ENCODE peak calls at places on chromosome 17, in eight cellular contexts. One of them, this sample, is unnamed.

GRCh38 chr17:50423553-50424159 is 2.4 kb upstream of the ACSF2 start:
- DNase-seq in vagina: no peak
- DNase-seq in osteoblast: peak
- DNase-seq in uterus: peak
- DNase-seq in fibroblast of the aortic adventitia: peak
- DNase-seq in ascending aorta: no peak
- DNase-seq in astrocyte of the spinal cord: peak
- DNase-seq in pancreas: peak
- DNase-seq in this sample: no peak

GRCh38 chr17:74631468-74632195 is 8.1 kb upstream of the CD300E start:
- DNase-seq in fibroblast of the aortic adventitia: peak
- DNase-seq in vagina: no peak
- DNase-seq in astrocyte of the spinal cord: no peak
- DNase-seq in uterus: no peak
- DNase-seq in osteoblast: no peak
- DNase-seq in ascending aorta: no peak
- DNase-seq in pancreas: no peak
- DNase-seq in this sample: no peak

GRCh38 chr17:70344356-70345060 is 175.2 kb downstream of the KCNJ2 start:
- DNase-seq in vagina: no peak
- DNase-seq in astrocyte of the spinal cord: no peak
- DNase-seq in pancreas: no peak
- DNase-seq in osteoblast: peak
- DNase-seq in ascending aorta: no peak
- DNase-seq in fibroblast of the aortic adventitia: peak
- DNase-seq in uterus: no peak
- DNase-seq in this sample: no peak

GRCh38 chr17:82317394-82318168 is at the start of gene CD7:
- DNase-seq in ascending aorta: no peak
- DNase-seq in uterus: no peak
- DNase-seq in fibroblast of the aortic adventitia: no peak
- DNase-seq in osteoblast: no peak
- DNase-seq in pancreas: no peak
- DNase-seq in astrocyte of the spinal cord: no peak
- DNase-seq in vagina: no peak
- DNase-seq in this sample: no peak

GRCh38 chr17:28846231-28846630 is 3.6 kb upstream of the FAM222B start:
- DNase-seq in fibroblast of the aortic adventitia: no peak
- DNase-seq in uterus: no peak
- DNase-seq in ascending aorta: no peak
- DNase-seq in astrocyte of the spinal cord: no peak
- DNase-seq in pancreas: no peak
- DNase-seq in vagina: no peak
- DNase-seq in osteoblast: no peak
- DNase-seq in this sample: no peak

GRCh38 chr17:47714773-47715396 is 18.2 kb upstream of the TBX21 start:
- DNase-seq in ascending aorta: no peak
- DNase-seq in osteoblast: no peak
- DNase-seq in pancreas: no peak
- DNase-seq in astrocyte of the spinal cord: no peak
- DNase-seq in fibroblast of the aortic adventitia: no peak
- DNase-seq in uterus: no peak
- DNase-seq in vagina: no peak
- DNase-seq in this sample: no peak

GRCh38 chr17:5365831-5366230 is 53.6 kb downstream of the NUP88 start:
- DNase-seq in pancreas: no peak
- DNase-seq in ascending aorta: no peak
- DNase-seq in vagina: no peak
- DNase-seq in fibroblast of the aortic adventitia: no peak
- DNase-seq in uterus: no peak
- DNase-seq in astrocyte of the spinal cord: no peak
- DNase-seq in osteoblast: peak
- DNase-seq in this sample: no peak

GRCh38 chr17:68972119-68972704 is 17.0 kb upstream of the ABCA8 start:
- DNase-seq in ascending aorta: no peak
- DNase-seq in uterus: no peak
- DNase-seq in vagina: no peak
- DNase-seq in astrocyte of the spinal cord: peak
- DNase-seq in osteoblast: peak
- DNase-seq in fibroblast of the aortic adventitia: peak
- DNase-seq in pancreas: no peak
- DNase-seq in this sample: no peak

GRCh38 chr17:35849469-35850348 is 19.0 kb downstream of the HEATR9 start:
- DNase-seq in ascending aorta: no peak
- DNase-seq in fibroblast of the aortic adventitia: peak
- DNase-seq in vagina: no peak
- DNase-seq in pancreas: peak
- DNase-seq in osteoblast: peak
- DNase-seq in uterus: peak
- DNase-seq in astrocyte of the spinal cord: peak
- DNase-seq in this sample: no peak

GRCh38 chr17:81576621-81577277 is 24.6 kb upstream of the FAAP100 start:
- DNase-seq in astrocyte of the spinal cord: peak
- DNase-seq in vagina: no peak
- DNase-seq in osteoblast: peak
- DNase-seq in uterus: no peak
- DNase-seq in fibroblast of the aortic adventitia: peak
- DNase-seq in ascending aorta: no peak
- DNase-seq in pancreas: no peak
- DNase-seq in this sample: no peak

GRCh38 chr17:76204277-76204676 is 36.0 kb downstream of the RNF157 start:
- DNase-seq in astrocyte of the spinal cord: peak
- DNase-seq in osteoblast: peak
- DNase-seq in uterus: no peak
- DNase-seq in vagina: no peak
- DNase-seq in fibroblast of the aortic adventitia: peak
- DNase-seq in ascending aorta: no peak
- DNase-seq in pancreas: no peak
- DNase-seq in this sample: no peak

GRCh38 chr17:67125924-67126323 is 81.6 kb downstream of the CACNG1 start:
- DNase-seq in pancreas: peak
- DNase-seq in fibroblast of the aortic adventitia: no peak
- DNase-seq in vagina: no peak
- DNase-seq in uterus: no peak
- DNase-seq in astrocyte of the spinal cord: no peak
- DNase-seq in ascending aorta: no peak
- DNase-seq in osteoblast: no peak
- DNase-seq in this sample: no peak

GRCh38 chr17:49577651-49577935 is 1.9 kb downstream of the NXPH3 start:
- DNase-seq in vagina: no peak
- DNase-seq in pancreas: no peak
- DNase-seq in fibroblast of the aortic adventitia: no peak
- DNase-seq in uterus: no peak
- DNase-seq in astrocyte of the spinal cord: no peak
- DNase-seq in ascending aorta: no peak
- DNase-seq in osteoblast: peak
- DNase-seq in this sample: no peak

GRCh38 chr17:40820228-40820838 is 2.1 kb downstream of the KRT10 start:
- DNase-seq in vagina: no peak
- DNase-seq in osteoblast: no peak
- DNase-seq in uterus: no peak
- DNase-seq in pancreas: no peak
- DNase-seq in ascending aorta: no peak
- DNase-seq in astrocyte of the spinal cord: no peak
- DNase-seq in fibroblast of the aortic adventitia: no peak
- DNase-seq in this sample: no peak

GRCh38 chr17:41061969-41062368 is 2.1 kb upstream of the KRTAP2-3 start:
- DNase-seq in osteoblast: peak
- DNase-seq in astrocyte of the spinal cord: peak
- DNase-seq in vagina: no peak
- DNase-seq in ascending aorta: no peak
- DNase-seq in fibroblast of the aortic adventitia: peak
- DNase-seq in pancreas: no peak
- DNase-seq in uterus: no peak
- DNase-seq in this sample: no peak

GRCh38 chr17:70274255-70274654 is 104.9 kb downstream of the KCNJ2 start:
- DNase-seq in ascending aorta: no peak
- DNase-seq in uterus: no peak
- DNase-seq in osteoblast: peak
- DNase-seq in astrocyte of the spinal cord: no peak
- DNase-seq in vagina: no peak
- DNase-seq in pancreas: no peak
- DNase-seq in fibroblast of the aortic adventitia: no peak
- DNase-seq in this sample: no peak

GRCh38 chr17:50834126-50834785 is 1.1 kb upstream of the WFIKKN2 start:
- DNase-seq in fibroblast of the aortic adventitia: no peak
- DNase-seq in vagina: no peak
- DNase-seq in astrocyte of the spinal cord: no peak
- DNase-seq in uterus: no peak
- DNase-seq in ascending aorta: no peak
- DNase-seq in pancreas: no peak
- DNase-seq in osteoblast: no peak
- DNase-seq in this sample: no peak

GRCh38 chr17:7586673-7587419 is 3.0 kb downstream of the SOX15 start:
- DNase-seq in fibroblast of the aortic adventitia: no peak
- DNase-seq in pancreas: peak
- DNase-seq in vagina: no peak
- DNase-seq in uterus: no peak
- DNase-seq in astrocyte of the spinal cord: no peak
- DNase-seq in osteoblast: peak
- DNase-seq in ascending aorta: no peak
- DNase-seq in this sample: no peak
- TF ChIP-seq CTCF in fibroblast of the aortic adventitia: peak
- TF ChIP-seq CTCF in pancreas: no peak
- TF ChIP-seq CTCF in vagina: no peak
- TF ChIP-seq CTCF in uterus: no peak
- TF ChIP-seq CTCF in astrocyte of the spinal cord: peak
- TF ChIP-seq CTCF in osteoblast: no peak
- TF ChIP-seq CTCF in ascending aorta: no peak
- TF ChIP-seq CTCF in this sample: no peak

GRCh38 chr17:27552467-27552779 is 78.6 kb upstream of the LGALS9 start:
- DNase-seq in osteoblast: no peak
- DNase-seq in pancreas: peak
- DNase-seq in astrocyte of the spinal cord: no peak
- DNase-seq in ascending aorta: no peak
- DNase-seq in vagina: no peak
- DNase-seq in fibroblast of the aortic adventitia: peak
- DNase-seq in uterus: no peak
- DNase-seq in this sample: no peak
- TF ChIP-seq CTCF in osteoblast: no peak
- TF ChIP-seq CTCF in pancreas: no peak
- TF ChIP-seq CTCF in astrocyte of the spinal cord: no peak
- TF ChIP-seq CTCF in ascending aorta: no peak
- TF ChIP-seq CTCF in vagina: no peak
- TF ChIP-seq CTCF in fibroblast of the aortic adventitia: no peak
- TF ChIP-seq CTCF in uterus: no peak
- TF ChIP-seq CTCF in this sample: no peak

GRCh38 chr17:79042421-79043190 is 18.6 kb downstream of the C1QTNF1 start:
- DNase-seq in fibroblast of the aortic adventitia: peak
- DNase-seq in pancreas: peak
- DNase-seq in uterus: peak
- DNase-seq in osteoblast: peak
- DNase-seq in vagina: no peak
- DNase-seq in ascending aorta: no peak
- DNase-seq in astrocyte of the spinal cord: peak
- DNase-seq in this sample: peak
- TF ChIP-seq CTCF in fibroblast of the aortic adventitia: peak
- TF ChIP-seq CTCF in pancreas: peak
- TF ChIP-seq CTCF in uterus: peak
- TF ChIP-seq CTCF in osteoblast: peak
- TF ChIP-seq CTCF in vagina: peak
- TF ChIP-seq CTCF in ascending aorta: peak
- TF ChIP-seq CTCF in astrocyte of the spinal cord: peak
- TF ChIP-seq CTCF in this sample: peak

DNA sequence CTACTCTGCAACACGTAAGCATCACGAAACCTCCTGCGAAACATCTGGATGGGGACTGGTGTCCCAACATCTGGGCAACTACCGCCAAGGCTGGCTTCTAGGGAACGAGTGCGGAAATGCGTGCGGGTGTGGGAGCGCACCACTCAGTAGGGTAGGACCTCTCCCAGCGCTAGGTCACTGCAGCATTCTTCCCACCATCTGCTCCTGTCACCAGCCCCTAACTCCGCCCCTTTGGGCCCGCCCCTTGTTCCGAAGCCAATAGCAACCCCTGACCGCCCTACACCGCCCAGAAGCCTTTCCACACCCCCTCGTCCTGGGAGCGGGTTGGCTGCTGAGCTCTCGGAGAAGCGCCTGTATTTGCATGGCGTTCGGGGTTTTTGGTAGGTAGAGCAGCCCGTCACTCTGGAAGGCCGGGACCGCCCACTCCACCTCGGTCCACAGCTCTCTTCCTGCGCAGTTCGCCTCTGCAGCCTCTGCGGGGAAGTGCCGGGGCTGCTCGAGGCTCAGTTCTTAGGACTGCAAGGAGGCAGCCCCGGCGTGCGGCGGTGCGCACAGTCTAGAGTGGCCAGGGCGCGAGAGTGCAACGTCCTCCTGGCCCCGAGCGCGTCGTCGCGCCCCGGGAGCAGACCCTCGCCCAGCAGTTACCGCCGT is at the start of gene HS3ST3B1:
- DNase-seq in fibroblast of the aortic adventitia: peak
- DNase-seq in astrocyte of the spinal cord: peak
- DNase-seq in ascending aorta: peak
- DNase-seq in uterus: peak
- DNase-seq in osteoblast: peak
- DNase-seq in pancreas: peak
- DNase-seq in vagina: peak
- DNase-seq in this sample: peak
- TF ChIP-seq CTCF in fibroblast of the aortic adventitia: peak
- TF ChIP-seq CTCF in astrocyte of the spinal cord: no peak
- TF ChIP-seq CTCF in ascending aorta: no peak
- TF ChIP-seq CTCF in uterus: no peak
- TF ChIP-seq CTCF in osteoblast: peak
- TF ChIP-seq CTCF in pancreas: no peak
- TF ChIP-seq CTCF in vagina: no peak
- TF ChIP-seq CTCF in this sample: no peak

This sample was measured in omental fat pad.